ENCODE peak calls at places on chromosomes 6 and 20, in seven cellular contexts. Y is activated CD4-positive, alpha-beta T cell treated with anti-CD3 and anti-CD28 coated beads for 48 hours; A is NCI-H187 treated with DMSO at 0.1 percent for 48 hours; R is HFFc6; Z is CD8-positive, alpha-beta T cell; L is pancreas; W is stimulated activated CD4-positive, alpha-beta T cell treated with anti-CD3 and anti-CD28 coated beads, Interleukin-1b, Interleukin-23, amount 100 ng/mL, for 4 hours. E is an unnamed sample.

GRCh38 chr20:35171753-35172433 is at the start of gene PROCR:
- DNase-seq in Y (peak), A (peak), R (peak), Z (no peak), L (peak), W (no peak), E (peak)

GRCh38 chr6:27023664-27024063 is 223.8 kb upstream of the PRSS16 start:
- DNase-seq in Y (no peak), A (no peak), R (no peak), Z (no peak), L (no peak), W (no peak), E (no peak)

GRCh38 chr6:93165850-93166249 is 253.5 kb downstream of the EPHA7 start:
- DNase-seq in Y (no peak), A (no peak), R (no peak), Z (no peak), L (no peak), W (no peak), E (no peak)

GRCh38 chr20:37552415-37552814 is 24.7 kb upstream of the BLCAP start:
- DNase-seq in Y (no peak), A (no peak), R (peak), Z (no peak), L (no peak), W (no peak), E (no peak)

GRCh38 chr6:65546894-65547293 is 160.1 kb downstream of the EYS start:
- DNase-seq in Y (no peak), A (no peak), R (no peak), Z (no peak), L (no peak), W (no peak), E (no peak)

GRCh38 chr20:19874328-19874727 is 116.3 kb downstream of the RIN2 start:
- DNase-seq in Y (no peak), A (no peak), R (no peak), Z (no peak), L (no peak), W (no peak), E (no peak)

GRCh38 chr6:144344651-144345050 is 59.5 kb downstream of the UTRN start:
- DNase-seq in Y (peak), A (no peak), R (no peak), Z (no peak), L (no peak), W (no peak), E (no peak)

GRCh38 chr20:31819083-31819784 is at the start of gene MYLK2:
- DNase-seq in Y (no peak), A (no peak), R (no peak), Z (no peak), L (peak), W (no peak), E (no peak)